ENCODE peak calls at places on chromosomes 2 and 18, in ten cellular contexts. O is GM12892, L is glutamatergic neuron, C is NCI-H774, K is AG08395, G is sigmoid colon, J is HFFc6, Z is skeletal muscle cell, D is progenitor cell of endocrine pancreas, R is NCI-H2029 treated with DMSO at 0.1 percent for 48 hours. U is an unnamed sample.

GRCh38 chr18:32289480-32290075 is 99.7 kb downstream of the MEP1B start:
- DNase-seq in O (no peak), L (peak), C (peak), K (peak), G (no peak), J (peak), Z (peak), D (peak), R (peak), U (peak)

GRCh38 chr2:50726186-50726585 is 305.7 kb downstream of the NRXN1 start:
- DNase-seq in O (no peak), L (no peak), C (no peak), K (no peak), G (no peak), J (no peak), Z (no peak), D (no peak), R (no peak), U (no peak)

GRCh38 chr2:181685150-181685688 is 4.9 kb upstream of the NEUROD1 start:
- DNase-seq in O (no peak), L (no peak), C (peak), K (peak), G (no peak), J (no peak), Z (no peak), D (no peak), R (no peak), U (peak)

GRCh38 chr2:71129114-71129890 is 727 bp downstream of the MCEE start:
- DNase-seq in O (no peak), L (no peak), C (no peak), K (no peak), G (no peak), J (peak), Z (no peak), D (no peak), R (no peak), U (no peak)

GRCh38 chr2:128315122-128315828 is 3.4 kb downstream of the HS6ST1 start:
- DNase-seq in O (peak), L (no peak), C (no peak), K (no peak), G (no peak), J (no peak), Z (no peak), D (peak), R (no peak), U (no peak)

GRCh38 chr18:77376043-77376732 is 126.5 kb downstream of the GALR1 start:
- DNase-seq in O (no peak), L (no peak), C (peak), K (no peak), G (no peak), J (no peak), Z (no peak), D (no peak), R (peak), U (no peak)

GRCh38 chr2:96631804-96632435 is 6.2 kb downstream of the KANSL3 start:
- DNase-seq in O (no peak), L (no peak), C (no peak), K (no peak), G (no peak), J (peak), Z (no peak), D (no peak), R (no peak), U (no peak)

GRCh38 chr18:36412778-36413177 is 115.3 kb downstream of the FHOD3 start:
- DNase-seq in O (no peak), L (no peak), C (no peak), K (peak), G (no peak), J (peak), Z (no peak), D (no peak), R (no peak), U (peak)

GRCh38 chr2:13193900-13194299 is 477.2 kb downstream of the TRIB2 start:
- DNase-seq in O (no peak), L (no peak), C (peak), K (peak), G (no peak), J (no peak), Z (peak), D (no peak), R (peak), U (peak)

GRCh38 chr18:43283299-43283698 is 6.0 kb upstream of the SYT4 start:
- DNase-seq in O (no peak), L (no peak), C (no peak), K (no peak), G (no peak), J (no peak), Z (no peak), D (no peak), R (no peak), U (no peak)

GRCh38 chr2:113105047-113105446 is 22.4 kb upstream of the IL1RN start:
- DNase-seq in O (no peak), L (no peak), C (no peak), K (peak), G (no peak), J (peak), Z (no peak), D (no peak), R (no peak), U (no peak)

GRCh38 chr2:37167636-37168182 is 10.9 kb upstream of the EIF2AK2 start:
- DNase-seq in O (no peak), L (no peak), C (no peak), K (no peak), G (no peak), J (no peak), Z (no peak), D (no peak), R (no peak), U (no peak)

GRCh38 chr2:26573241-26573925 is 67.8 kb downstream of the CIB4 start:
- DNase-seq in O (no peak), L (no peak), C (no peak), K (no peak), G (peak), J (no peak), Z (no peak), D (no peak), R (no peak), U (no peak)

GRCh38 chr2:95721726-95722125 is 129.9 kb downstream of the TRIM43 start:
- DNase-seq in O (no peak), L (no peak), C (no peak), K (no peak), G (no peak), J (no peak), Z (no peak), D (no peak), R (no peak), U (no peak)